ENCODE peak calls at places on chromosomes 1 and 21, in seven cellular contexts. I is CD8-positive, alpha-beta T cell; S is OCI-LY7; G is CD8-positive, alpha-beta memory T cell; H is tibial nerve; J is GM23338; B is breast epithelium. U is an unnamed sample.

GRCh38 chr1:118984086-118984989 is 3.8 kb downstream of the TBX15 start:
- DNase-seq in J (peak; percentile 92), G (no peak), I (no peak), S (no peak), H (no peak), B (no peak), U (no peak)

GRCh38 chr1:18010945-18011344 is 96.7 kb upstream of the IGSF21 start:
- DNase-seq in S (no peak), I (no peak), G (no peak), J (peak; percentile 41), B (no peak), H (no peak), U (no peak)

GRCh38 chr1:8517579-8518489 is 199.9 kb downstream of the SLC45A1 start:
- DNase-seq in I (no peak), J (peak; percentile 41), G (no peak), H (no peak), B (no peak), S (no peak), U (peak; percentile 64)

GRCh38 chr1:30287976-30288375 is 435.4 kb downstream of the MATN1 start:
- DNase-seq in J (no peak), S (no peak), G (no peak), H (no peak), I (no peak), B (no peak), U (no peak)

GRCh38 chr1:155173478-155174333 is at the start of gene TRIM46:
- DNase-seq in H (no peak), S (peak; percentile 72), J (peak; percentile 85), I (peak; percentile 66), G (peak; percentile 41), B (peak; percentile 17), U (no peak)

GRCh38 chr1:44806704-44807363 is at the start of gene DYNLT4:
- DNase-seq in H (no peak), S (no peak), J (no peak), G (no peak), I (no peak), B (no peak), U (no peak)

GRCh38 chr21:46226920-46227599 is 1.5 kb downstream of the LSS start:
- DNase-seq in G (no peak), J (no peak), S (peak; percentile 18), B (no peak), H (no peak), I (no peak), U (peak; percentile 30)

GRCh38 chr1:14699596-14699995 is 101.1 kb downstream of the KAZN start:
- DNase-seq in H (no peak), B (no peak), G (no peak), S (no peak), I (no peak), J (no peak), U (no peak)

GRCh38 chr1:30642391-30643120 is 80.8 kb downstream of the MATN1 start:
- DNase-seq in G (no peak), B (no peak), H (no peak), J (no peak), I (no peak), S (no peak), U (no peak)

GRCh38 chr1:204075116-204075636 is 2.3 kb downstream of the SOX13 start:
- DNase-seq in J (peak; percentile 67), G (no peak), B (no peak), I (no peak), H (no peak), S (no peak), U (peak; percentile 47)

DNA sequence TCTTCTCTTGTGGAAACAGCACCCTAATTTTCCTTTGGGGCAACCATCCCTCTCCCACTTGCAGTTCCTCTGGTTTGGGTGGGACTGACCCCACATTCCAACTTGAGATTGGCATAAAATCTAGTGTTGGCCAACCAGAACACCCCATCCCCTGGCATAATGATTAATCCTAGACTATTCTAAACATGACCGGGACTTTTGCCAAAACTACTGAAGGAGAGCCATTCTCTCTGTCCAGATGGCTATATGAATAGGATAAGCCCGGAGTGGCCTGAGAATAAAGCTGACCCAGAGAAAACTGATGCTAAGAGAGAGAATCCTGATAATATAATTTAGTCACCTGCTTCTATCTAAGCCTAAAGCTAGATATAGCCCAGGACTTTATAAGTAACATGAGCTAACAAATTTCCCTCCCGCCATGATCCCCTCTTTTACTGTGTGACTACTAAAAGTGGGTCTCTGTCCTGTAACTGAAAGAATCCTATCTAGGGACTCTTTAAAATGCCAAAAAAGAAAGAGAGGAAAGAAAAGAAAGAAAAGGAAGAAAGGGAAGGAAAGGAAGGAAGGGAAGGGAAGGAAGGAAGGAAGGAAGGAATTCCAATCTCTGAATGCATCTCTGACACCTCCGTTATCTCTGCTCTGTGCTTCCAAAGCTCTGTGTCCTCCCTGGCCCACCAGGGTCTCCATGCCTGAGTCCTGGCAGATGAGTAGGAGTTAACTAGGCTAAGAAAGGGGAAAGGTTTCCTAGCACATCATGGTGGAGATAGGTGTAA is 28.0 kb upstream of the NRDC start:
- DNase-seq in B (no peak), S (no peak), H (no peak), G (no peak), J (no peak), I (no peak), U (no peak)
- H3K4me1 ChIP-seq in B (no peaks in the 10 kb centered on the region), S (peaks cover 5% of the 10 kb centered on the region), H (no peaks in the 10 kb centered on the region), G (no peaks in the 10 kb centered on the region), J (peaks cover 10% of the 10 kb centered on the region), I (no peaks in the 10 kb centered on the region), U (peaks cover 18% of the 10 kb centered on the region)

DNA sequence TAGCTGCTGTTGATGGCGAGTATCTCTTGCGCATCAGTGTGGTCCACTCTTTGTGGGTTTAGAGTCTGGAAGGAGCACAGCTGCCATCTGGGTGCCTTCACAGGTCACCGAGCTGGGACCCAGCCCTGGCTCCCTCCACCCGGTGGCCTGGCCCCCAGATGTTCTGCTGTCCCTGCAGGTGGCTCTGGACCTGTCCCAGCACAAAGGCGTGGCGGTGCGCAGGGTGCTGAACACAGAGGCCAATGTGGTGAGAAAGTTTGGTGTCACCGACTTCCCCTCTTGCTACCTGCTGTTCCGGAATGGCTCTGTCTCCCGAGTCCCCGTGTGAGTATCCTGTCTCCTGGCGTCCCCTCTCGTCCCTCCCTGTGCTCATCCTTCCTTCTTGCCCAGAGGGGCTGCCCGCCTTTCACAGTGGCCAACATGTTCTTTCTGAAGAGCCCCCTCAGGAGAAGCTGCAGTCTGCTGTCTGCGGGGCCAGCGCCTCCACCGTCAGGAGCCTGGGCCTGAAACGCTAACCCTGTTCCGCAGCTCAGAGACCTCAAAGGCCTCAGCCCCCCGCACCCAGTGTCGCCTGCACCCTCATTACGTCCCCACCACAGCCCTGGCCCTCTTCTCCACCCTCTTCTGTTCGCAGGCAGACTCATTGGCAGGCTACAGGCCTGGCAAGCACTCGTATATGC is 27.5 kb downstream of the QSOX1 start:
- DNase-seq in H (no peak), S (no peak), I (no peak), J (no peak), G (no peak), B (no peak), U (no peak)
- H3K36me3 ChIP-seq in H (peaks cover 4% of the 10 kb centered on the region), S (no peaks in the 10 kb centered on the region), I (peaks cover 22% of the 10 kb centered on the region), J (no peaks in the 10 kb centered on the region), G (no peaks in the 10 kb centered on the region), B (no peaks in the 10 kb centered on the region), U (no peaks in the 10 kb centered on the region)

DNA sequence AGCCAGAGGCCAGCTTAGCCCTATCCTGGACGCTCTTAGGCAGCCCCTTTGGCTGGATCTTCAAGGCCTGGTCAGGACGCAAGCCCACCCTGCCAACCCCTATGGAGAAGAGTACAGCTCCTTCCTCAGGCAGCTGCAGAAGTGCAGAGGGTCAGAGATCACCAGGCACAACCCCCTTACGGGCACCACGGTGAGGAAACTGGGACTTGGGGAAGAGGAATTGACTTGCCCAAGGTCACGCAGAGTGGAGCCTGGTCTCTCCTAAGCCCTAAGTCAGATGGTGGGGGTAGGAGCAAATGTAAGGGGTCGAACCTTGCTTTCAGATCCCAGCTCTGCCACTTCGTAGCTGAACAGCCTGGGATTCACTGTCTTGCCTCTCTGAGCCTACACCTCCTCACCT is 3.7 kb downstream of the E2F2 start:
- DNase-seq in B (no peak), G (no peak), J (no peak), S (peak; percentile 31), I (no peak), H (no peak), U (no peak)
- H3K4me1 ChIP-seq in B (peaks cover 16% of the 10 kb centered on the region), G (peaks cover 78% of the 10 kb centered on the region), J (peaks cover 28% of the 10 kb centered on the region), S (peaks cover 68% of the 10 kb centered on the region), I (peaks cover 80% of the 10 kb centered on the region), H (peaks cover 60% of the 10 kb centered on the region), U (peaks cover 48% of the 10 kb centered on the region)

DNA sequence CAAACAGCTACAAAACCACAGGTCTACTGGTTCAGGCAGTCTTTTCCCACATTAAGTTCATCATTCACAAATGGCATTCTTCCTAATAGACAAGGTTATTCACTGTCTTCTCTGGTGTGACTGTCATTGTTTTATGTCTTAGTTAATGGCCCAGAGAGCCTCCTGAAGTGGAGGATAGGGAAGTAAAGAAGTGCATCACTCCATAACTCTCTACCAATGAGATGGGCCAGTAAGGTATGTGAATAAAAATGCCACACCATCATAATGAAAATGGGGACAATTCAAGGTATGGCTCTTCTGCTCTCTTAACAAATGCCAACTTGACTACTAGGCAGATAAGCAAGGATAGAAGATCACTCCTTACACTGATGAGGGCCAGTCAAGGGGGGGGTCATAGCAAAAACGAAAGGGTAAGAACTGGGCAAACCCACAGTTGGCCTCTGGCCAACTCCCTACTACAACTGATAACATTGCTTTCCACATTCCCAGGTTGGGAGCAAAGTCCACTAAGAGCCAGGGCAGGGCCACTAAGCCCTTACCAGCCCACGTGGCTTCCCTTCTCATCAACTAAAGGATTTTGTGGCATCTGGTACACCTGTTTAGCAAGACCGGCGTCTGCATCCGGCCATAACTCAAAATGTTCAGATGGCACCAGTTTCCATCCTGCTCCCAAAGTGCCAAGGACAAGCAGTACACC is 10.0 kb downstream of the PABPC4 start:
- DNase-seq in S (no peak), B (no peak), J (no peak), H (no peak), G (no peak), I (no peak), U (no peak)
- H3K36me3 ChIP-seq in S (peaks cover 99% of the 10 kb centered on the region), B (peaks cover 19% of the 10 kb centered on the region), J (peaks cover 99% of the 10 kb centered on the region), H (peaks cover 54% of the 10 kb centered on the region), G (peaks cover 79% of the 10 kb centered on the region), I (peaks cover 89% of the 10 kb centered on the region), U (peaks cover 100% of the 10 kb centered on the region)

DNA sequence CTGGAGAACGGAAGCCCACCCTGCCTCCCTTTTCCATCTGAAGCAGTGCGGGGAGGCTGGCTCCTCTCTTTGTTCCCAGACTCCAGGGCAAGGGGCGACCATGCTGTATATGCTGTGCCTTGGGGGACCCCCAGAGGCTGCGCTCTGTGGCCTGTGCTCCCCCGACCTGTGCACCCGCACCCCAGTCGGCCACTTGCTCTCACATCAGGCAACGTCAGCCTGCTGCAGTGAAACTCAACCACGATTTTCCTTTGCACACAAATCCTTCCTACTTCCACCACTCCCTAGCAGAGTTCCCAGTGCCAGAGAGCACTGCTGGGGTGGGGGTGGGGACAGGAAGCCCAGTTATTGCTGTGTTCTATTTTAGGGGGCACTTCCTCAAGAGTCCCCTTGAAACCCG is 52.5 kb downstream of the SIM2 start:
- DNase-seq in J (peak; percentile 31), B (no peak), H (no peak), G (no peak), I (no peak), S (no peak), U (no peak)
- H3K4me1 ChIP-seq in J (peaks cover 37% of the 10 kb centered on the region), B (no peaks in the 10 kb centered on the region), H (peaks cover 11% of the 10 kb centered on the region), G (no peaks in the 10 kb centered on the region), I (no peaks in the 10 kb centered on the region), S (no peaks in the 10 kb centered on the region), U (peaks cover 39% of the 10 kb centered on the region)

U was measured in HAP-1.